ENCODE peak calls at places on chromosomes 12 and 14, in four cellular contexts. I, O, V and S are unnamed samples. For H3K27me3 and H3K36me3, the result is how much of the 10 kb centered on the place peaks cover.

GRCh38 chr14:75906680-75907280 is 75.0 kb downstream of the TGFB3 start:
- DNase-seq in I (peak), O (peak), V (peak), S (peak)

GRCh38 chr12:48157016-48157888 is at the start of gene ASB8:
- DNase-seq in I (peak), O (peak), V (peak), S (peak)

GRCh38 chr14:24279301-24280186 is 8.1 kb upstream of the RABGGTA start:
- DNase-seq in I (no peak), O (no peak), V (no peak), S (peak)

GRCh38 chr14:80117876-80118275 is 93.4 kb downstream of the DIO2 start:
- DNase-seq in I (no peak), O (no peak), V (no peak), S (no peak)

GRCh38 chr12:44816446-44817017 is 59.6 kb downstream of the NELL2 start:
- DNase-seq in I (no peak), O (no peak), V (no peak), S (no peak)

GRCh38 chr12:22537000-22537544 is 7.3 kb downstream of the C2CD5 start:
- DNase-seq in I (no peak), O (no peak), V (no peak), S (no peak)

GRCh38 chr14:101600336-101600890 is 39.1 kb downstream of the DIO3 start:
- DNase-seq in I (peak), O (no peak), V (peak), S (peak)

GRCh38 chr14:59213368-59214315 is 25.2 kb downstream of the DAAM1 start:
- DNase-seq in I (no peak), O (no peak), V (no peak), S (no peak)

GRCh38 chr12:124399622-124400021 is 104.7 kb downstream of the RFLNA start:
- DNase-seq in I (no peak), O (no peak), V (peak), S (peak)

GRCh38 chr12:26918321-26919215 is 19.2 kb downstream of the INTS13 start:
- DNase-seq in I (no peak), O (no peak), V (no peak), S (no peak)

GRCh38 chr12:27015730-27016076 is 1.5 kb upstream of the TM7SF3 start:
- DNase-seq in I (no peak), O (no peak), V (no peak), S (no peak)

GRCh38 chr12:68359669-68360068 is 27.5 kb upstream of the MDM1 start:
- DNase-seq in I (no peak), O (no peak), V (no peak), S (no peak)

GRCh38 chr12:25186788-25187397 is 8.1 kb downstream of the DNAI7 start:
- DNase-seq in I (no peak), O (no peak), V (no peak), S (no peak)

GRCh38 chr12:62917939-62918338 is 17.0 kb downstream of the PPM1H start:
- DNase-seq in I (peak), O (no peak), V (no peak), S (no peak)

GRCh38 chr14:102264775-102265174 is 40.2 kb downstream of the MOK start:
- DNase-seq in I (no peak), O (peak), V (no peak), S (no peak)

GRCh38 chr12:11716794-11717532 is 67.5 kb downstream of the ETV6 start:
- DNase-seq in I (no peak), O (no peak), V (no peak), S (no peak)

GRCh38 chr12:9786726-9787339 is 26.1 kb upstream of the CD69 start:
- DNase-seq in I (no peak), O (no peak), V (no peak), S (no peak)

GRCh38 chr14:61337893-61338292 is 16.5 kb downstream of the PRKCH start:
- DNase-seq in I (no peak), O (no peak), V (no peak), S (no peak)

GRCh38 chr12:25495336-25496097 is 57.6 kb downstream of the LMNTD1 start:
- DNase-seq in I (no peak), O (no peak), V (no peak), S (no peak)

GRCh38 chr12:69007166-69007857 is 74.3 kb upstream of the CPM start:
- DNase-seq in I (peak), O (peak), V (peak), S (peak)

GRCh38 chr12:42323856-42324255 is 2.0 kb downstream of the ZCRB1 start:
- DNase-seq in I (no peak), O (no peak), V (no peak), S (no peak)

GRCh38 chr12:57226588-57227314 is 2.8 kb upstream of the SHMT2 start:
- DNase-seq in I (no peak), O (no peak), V (no peak), S (peak)

GRCh38 chr12:122203301-122203967 is at the start of gene B3GNT4:
- DNase-seq in I (no peak), O (peak), V (peak), S (peak)

GRCh38 chr12:11174022-11174421 is 3.0 kb downstream of the SMIM10L1 start:
- DNase-seq in I (no peak), O (no peak), V (no peak), S (no peak)

GRCh38 chr12:42031847-42032564 is 112.7 kb downstream of the GXYLT1 start:
- DNase-seq in I (no peak), O (no peak), V (no peak), S (no peak)

GRCh38 chr14:70641548-70642312 is at the start of gene TTC9:
- DNase-seq in I (no peak), O (no peak), V (no peak), S (peak)

GRCh38 chr14:70642313-70643235 is 858 bp downstream of the TTC9 start:
- DNase-seq in I (peak), O (peak), V (no peak), S (peak)

GRCh38 chr14:70635971-70636595 is 5.6 kb upstream of the TTC9 start:
- DNase-seq in I (no peak), O (no peak), V (no peak), S (no peak)

GRCh38 chr14:70640938-70641547 is 673 bp upstream of the TTC9 start:
- DNase-seq in I (peak), O (peak), V (no peak), S (peak)

DNA sequence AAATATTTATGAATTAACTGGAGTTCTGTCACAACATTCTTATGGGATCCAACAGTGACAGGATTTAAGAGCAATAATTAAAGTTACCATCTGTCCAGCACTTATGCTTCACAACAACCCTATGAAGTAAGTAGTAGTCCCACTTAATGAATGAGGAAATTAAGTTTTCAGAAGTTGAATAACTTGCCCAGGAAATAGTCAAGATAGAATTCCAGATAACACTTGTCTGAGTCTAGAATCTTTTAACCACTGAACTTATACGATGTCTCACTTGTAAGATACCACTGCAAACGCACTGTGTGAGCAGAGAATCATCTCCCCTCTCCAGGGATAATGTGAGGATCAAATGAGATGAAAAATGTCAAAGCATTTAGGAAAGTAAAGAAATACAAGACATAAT is 3.3 kb upstream of the TTC9 start:
- DNase-seq in I (no peak), O (no peak), V (no peak), S (no peak)
- H3K27me3 ChIP-seq in I (under half), O (under half), V (under half), S (under half)

DNA sequence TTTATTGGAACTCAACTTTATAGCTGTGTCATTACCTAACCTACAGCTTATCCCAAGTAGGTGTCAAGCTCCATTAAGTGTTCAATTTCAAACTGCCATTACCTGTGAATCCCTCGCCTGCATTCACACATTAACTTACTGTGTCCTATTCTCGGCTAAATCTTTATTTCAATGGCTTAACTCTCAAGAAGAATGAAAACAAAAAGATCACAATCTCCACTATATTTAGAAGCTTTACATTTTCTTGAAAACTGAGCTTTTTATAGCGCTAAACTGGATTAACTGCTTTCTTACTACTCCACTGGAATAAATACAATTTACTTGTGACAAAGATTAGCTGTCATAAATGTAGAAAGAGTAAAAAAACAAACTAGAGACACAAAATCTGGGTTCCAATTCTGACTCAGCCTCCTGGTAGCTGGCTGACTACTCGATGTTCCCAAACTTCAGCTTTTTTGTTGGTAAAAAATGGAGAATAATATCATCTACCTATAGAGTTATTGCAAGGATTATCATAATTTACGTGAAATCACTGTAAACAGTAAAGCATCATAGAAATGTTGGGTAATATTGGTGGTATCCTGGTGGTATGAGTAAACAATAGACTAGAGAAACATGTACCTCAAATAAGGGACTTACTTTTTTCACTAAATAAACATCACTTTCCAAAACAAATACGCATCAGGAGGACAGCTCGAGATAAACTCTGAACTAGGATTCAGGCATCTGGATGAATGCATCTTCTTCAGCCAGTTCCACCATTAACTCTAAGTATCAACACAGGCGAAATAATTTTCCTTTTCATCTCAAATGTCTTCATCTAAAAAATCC is 1.7 kb downstream of the RALGAPA1 start:
- DNase-seq in I (no peak), O (no peak), V (no peak), S (no peak)
- H3K4me3 ChIP-seq in I (peak), O (no peak), V (peak), S (no peak)

GRCh38 chr12:53483979-53484377 is 15.3 kb downstream of the MAP3K12 start:
- DNase-seq in I (no peak), O (no peak), V (no peak), S (no peak)
- H3K36me3 ChIP-seq in I (half or more), O (under half), V (under half), S (under half)

DNA sequence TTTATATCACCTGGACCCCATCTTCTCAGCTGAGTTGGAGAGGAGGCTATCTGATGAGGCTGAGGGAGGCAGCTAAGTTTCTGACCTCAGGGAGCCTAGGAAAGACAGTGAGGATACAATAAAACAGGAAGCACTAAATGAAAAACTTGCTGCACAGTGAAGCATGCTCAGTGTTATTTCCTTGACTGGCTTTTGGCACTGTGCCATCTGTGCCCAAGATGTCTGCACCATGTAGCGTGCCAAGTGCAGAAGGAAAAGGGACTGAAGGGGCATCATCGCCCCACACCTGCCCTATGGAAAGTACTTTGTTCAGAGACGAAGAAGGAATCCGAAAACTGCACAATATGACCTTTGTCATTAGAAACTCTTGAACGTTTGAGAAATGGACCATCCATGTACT is 102.7 kb downstream of the ANO4 start:
- DNase-seq in I (no peak), O (no peak), V (no peak), S (no peak)
- H3K27me3 ChIP-seq in I (under half), O (under half), V (under half), S (under half)

GRCh38 chr14:70189678-70190077 is 927 bp upstream of the SLC8A3 start:
- DNase-seq in I (peak), O (no peak), V (no peak), S (peak)

GRCh38 chr14:70188608-70189540 is at the start of gene SLC8A3:
- DNase-seq in I (peak), O (peak), V (no peak), S (peak)

GRCh38 chr14:70186826-70187483 is 1.8 kb downstream of the SLC8A3 start:
- DNase-seq in I (no peak), O (peak), V (no peak), S (peak)

GRCh38 chr14:70190156-70190555 is 1.4 kb upstream of the SLC8A3 start:
- DNase-seq in I (peak), O (no peak), V (no peak), S (peak)

GRCh38 chr14:70188292-70188607 is 501 bp downstream of the SLC8A3 start:
- DNase-seq in I (no peak), O (no peak), V (no peak), S (no peak)
- H3K4me3 ChIP-seq in I (peak), O (peak), V (no peak), S (peak)